ENCODE peak calls at places on chromosomes 12 and 14, in ten cellular contexts. One of them, this sample, is unnamed. For H3K4me1, the result is how much of the 10 kb centered on the place peaks cover.

GRCh38 chr14:59265808-59266207 is 77.3 kb downstream of the DAAM1 start:
- DNase-seq in IMR-90: no peak
- DNase-seq in upper lobe of right lung: no peak
- DNase-seq in HCT116: no peak
- DNase-seq in GM23338: no peak
- DNase-seq in fibroblast of lung: no peak
- DNase-seq in lung: no peak
- DNase-seq in Karpas-422: no peak
- DNase-seq in A549: no peak
- DNase-seq in endothelial cell of umbilical vein: no peak
- DNase-seq in this sample: no peak

GRCh38 chr12:9237286-9237685 is 29.1 kb upstream of the PZP start:
- DNase-seq in IMR-90: no peak
- DNase-seq in upper lobe of right lung: no peak
- DNase-seq in HCT116: no peak
- DNase-seq in GM23338: no peak
- DNase-seq in fibroblast of lung: no peak
- DNase-seq in lung: no peak
- DNase-seq in Karpas-422: no peak
- DNase-seq in A549: no peak
- DNase-seq in endothelial cell of umbilical vein: no peak
- DNase-seq in this sample: no peak

GRCh38 chr12:79615596-79616560 is 74.9 kb downstream of the PAWR start:
- DNase-seq in IMR-90: no peak
- DNase-seq in upper lobe of right lung: no peak
- DNase-seq in HCT116: no peak
- DNase-seq in GM23338: no peak
- DNase-seq in fibroblast of lung: no peak
- DNase-seq in lung: no peak
- DNase-seq in Karpas-422: peak
- DNase-seq in A549: no peak
- DNase-seq in endothelial cell of umbilical vein: no peak
- DNase-seq in this sample: no peak

GRCh38 chr12:75981247-75981646 is 50.3 kb downstream of the PHLDA1 start:
- DNase-seq in IMR-90: no peak
- DNase-seq in upper lobe of right lung: no peak
- DNase-seq in HCT116: no peak
- DNase-seq in GM23338: no peak
- DNase-seq in fibroblast of lung: no peak
- DNase-seq in lung: no peak
- DNase-seq in Karpas-422: no peak
- DNase-seq in A549: no peak
- DNase-seq in endothelial cell of umbilical vein: peak
- DNase-seq in this sample: no peak

GRCh38 chr12:18320036-18320617 is 58.8 kb downstream of the PIK3C2G start:
- DNase-seq in IMR-90: peak
- DNase-seq in upper lobe of right lung: no peak
- DNase-seq in HCT116: peak
- DNase-seq in GM23338: peak
- DNase-seq in fibroblast of lung: peak
- DNase-seq in lung: no peak
- DNase-seq in Karpas-422: peak
- DNase-seq in A549: peak
- DNase-seq in endothelial cell of umbilical vein: peak
- DNase-seq in this sample: no peak

GRCh38 chr12:58566599-58566998 is 353.7 kb downstream of the LRIG3 start:
- DNase-seq in IMR-90: peak
- DNase-seq in upper lobe of right lung: no peak
- DNase-seq in HCT116: no peak
- DNase-seq in GM23338: no peak
- DNase-seq in fibroblast of lung: peak
- DNase-seq in lung: no peak
- DNase-seq in Karpas-422: no peak
- DNase-seq in A549: no peak
- DNase-seq in endothelial cell of umbilical vein: no peak
- DNase-seq in this sample: no peak

GRCh38 chr12:56716933-56717880 is 7.9 kb downstream of the NACA start:
- DNase-seq in IMR-90: no peak
- DNase-seq in upper lobe of right lung: peak
- DNase-seq in HCT116: no peak
- DNase-seq in GM23338: no peak
- DNase-seq in fibroblast of lung: no peak
- DNase-seq in lung: no peak
- DNase-seq in Karpas-422: no peak
- DNase-seq in A549: no peak
- DNase-seq in endothelial cell of umbilical vein: no peak
- DNase-seq in this sample: no peak

GRCh38 chr14:64723691-64724577 is 19.7 kb downstream of the PLEKHG3 start:
- DNase-seq in IMR-90: no peak
- DNase-seq in upper lobe of right lung: peak
- DNase-seq in HCT116: no peak
- DNase-seq in GM23338: no peak
- DNase-seq in fibroblast of lung: peak
- DNase-seq in lung: no peak
- DNase-seq in Karpas-422: no peak
- DNase-seq in A549: no peak
- DNase-seq in endothelial cell of umbilical vein: no peak
- DNase-seq in this sample: no peak

GRCh38 chr14:50116986-50117385 is 614 bp upstream of the VCPKMT start:
- DNase-seq in IMR-90: no peak
- DNase-seq in upper lobe of right lung: no peak
- DNase-seq in HCT116: no peak
- DNase-seq in GM23338: no peak
- DNase-seq in fibroblast of lung: peak
- DNase-seq in lung: no peak
- DNase-seq in Karpas-422: no peak
- DNase-seq in A549: no peak
- DNase-seq in endothelial cell of umbilical vein: no peak
- DNase-seq in this sample: no peak

GRCh38 chr14:101365329-101366158 is 195.8 kb upstream of the DIO3 start:
- DNase-seq in IMR-90: no peak
- DNase-seq in upper lobe of right lung: no peak
- DNase-seq in HCT116: no peak
- DNase-seq in GM23338: no peak
- DNase-seq in fibroblast of lung: no peak
- DNase-seq in lung: no peak
- DNase-seq in Karpas-422: no peak
- DNase-seq in A549: no peak
- DNase-seq in endothelial cell of umbilical vein: no peak
- DNase-seq in this sample: no peak

GRCh38 chr14:104967414-104968152 is 10.6 kb downstream of the AHNAK2 start:
- DNase-seq in IMR-90: no peak
- DNase-seq in upper lobe of right lung: peak
- DNase-seq in HCT116: no peak
- DNase-seq in GM23338: peak
- DNase-seq in fibroblast of lung: peak
- DNase-seq in lung: no peak
- DNase-seq in Karpas-422: peak
- DNase-seq in A549: peak
- DNase-seq in endothelial cell of umbilical vein: peak
- DNase-seq in this sample: peak
- H3K4me1 ChIP-seq in IMR-90: under half
- H3K4me1 ChIP-seq in upper lobe of right lung: under half
- H3K4me1 ChIP-seq in HCT116: half or more
- H3K4me1 ChIP-seq in GM23338: under half
- H3K4me1 ChIP-seq in fibroblast of lung: under half
- H3K4me1 ChIP-seq in lung: under half
- H3K4me1 ChIP-seq in Karpas-422: under half
- H3K4me1 ChIP-seq in A549: half or more
- H3K4me1 ChIP-seq in endothelial cell of umbilical vein: half or more
- H3K4me1 ChIP-seq in this sample: under half

GRCh38 chr12:6547566-6547965 is 8.3 kb downstream of the IFFO1 start:
- DNase-seq in IMR-90: no peak
- DNase-seq in upper lobe of right lung: no peak
- DNase-seq in HCT116: no peak
- DNase-seq in GM23338: no peak
- DNase-seq in fibroblast of lung: no peak
- DNase-seq in lung: no peak
- DNase-seq in Karpas-422: no peak
- DNase-seq in A549: no peak
- DNase-seq in endothelial cell of umbilical vein: no peak
- DNase-seq in this sample: no peak

GRCh38 chr12:6549379-6550151 is 6.3 kb downstream of the IFFO1 start:
- DNase-seq in IMR-90: no peak
- DNase-seq in upper lobe of right lung: no peak
- DNase-seq in HCT116: no peak
- DNase-seq in GM23338: no peak
- DNase-seq in fibroblast of lung: no peak
- DNase-seq in lung: no peak
- DNase-seq in Karpas-422: no peak
- DNase-seq in A549: no peak
- DNase-seq in endothelial cell of umbilical vein: no peak
- DNase-seq in this sample: no peak

GRCh38 chr12:6550294-6551062 is 5.4 kb downstream of the IFFO1 start:
- DNase-seq in IMR-90: no peak
- DNase-seq in upper lobe of right lung: no peak
- DNase-seq in HCT116: no peak
- DNase-seq in GM23338: no peak
- DNase-seq in fibroblast of lung: no peak
- DNase-seq in lung: no peak
- DNase-seq in Karpas-422: no peak
- DNase-seq in A549: no peak
- DNase-seq in endothelial cell of umbilical vein: no peak
- DNase-seq in this sample: no peak

GRCh38 chr12:6547987-6548386 is 7.9 kb downstream of the IFFO1 start:
- DNase-seq in IMR-90: peak
- DNase-seq in upper lobe of right lung: no peak
- DNase-seq in HCT116: no peak
- DNase-seq in GM23338: no peak
- DNase-seq in fibroblast of lung: peak
- DNase-seq in lung: no peak
- DNase-seq in Karpas-422: no peak
- DNase-seq in A549: peak
- DNase-seq in endothelial cell of umbilical vein: peak
- DNase-seq in this sample: no peak

GRCh38 chr12:6548556-6549378 is 7.1 kb downstream of the IFFO1 start:
- DNase-seq in IMR-90: peak
- DNase-seq in upper lobe of right lung: no peak
- DNase-seq in HCT116: no peak
- DNase-seq in GM23338: no peak
- DNase-seq in fibroblast of lung: peak
- DNase-seq in lung: no peak
- DNase-seq in Karpas-422: no peak
- DNase-seq in A549: peak
- DNase-seq in endothelial cell of umbilical vein: peak
- DNase-seq in this sample: no peak
- H3K4me1 ChIP-seq in IMR-90: half or more
- H3K4me1 ChIP-seq in upper lobe of right lung: under half
- H3K4me1 ChIP-seq in HCT116: under half
- H3K4me1 ChIP-seq in GM23338: under half
- H3K4me1 ChIP-seq in fibroblast of lung: under half
- H3K4me1 ChIP-seq in lung: under half
- H3K4me1 ChIP-seq in Karpas-422: under half
- H3K4me1 ChIP-seq in A549: under half
- H3K4me1 ChIP-seq in endothelial cell of umbilical vein: half or more
- H3K4me1 ChIP-seq in this sample: under half

DNA sequence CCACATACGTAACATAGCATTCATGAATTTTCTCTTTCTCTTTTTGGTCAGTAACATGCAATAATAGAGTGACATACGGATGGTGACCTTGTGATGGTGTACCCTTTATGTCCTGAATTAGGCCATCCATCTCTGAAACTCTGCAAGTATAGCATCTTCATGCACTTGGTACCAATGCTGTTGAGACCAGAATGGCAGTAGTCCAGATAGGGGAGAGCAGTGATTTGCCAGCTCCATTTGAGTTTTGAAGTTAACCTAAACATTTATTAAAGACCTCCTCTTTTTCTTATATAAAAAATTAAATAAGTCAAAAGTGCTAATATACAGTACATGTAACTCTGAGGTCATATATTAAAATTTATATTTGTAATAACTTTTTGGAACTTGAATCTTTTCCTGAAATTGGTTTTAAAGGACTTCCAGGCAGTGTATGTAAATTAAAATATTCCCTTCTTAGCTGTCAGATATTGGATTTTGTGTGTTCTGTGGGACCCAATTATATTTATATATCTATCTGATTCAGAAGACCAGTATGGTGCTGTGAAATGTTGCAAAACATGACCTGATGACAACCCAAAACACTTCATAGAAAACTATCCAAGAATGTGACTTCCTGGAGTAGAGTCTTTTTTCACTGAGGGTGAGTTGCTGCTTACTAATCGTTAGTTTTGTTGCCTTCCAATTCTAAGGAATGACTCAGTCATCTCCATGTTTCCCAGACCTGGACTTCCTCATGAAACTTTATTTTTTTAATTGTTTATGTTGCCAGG is 3.5 kb downstream of the ELK3 start:
- DNase-seq in IMR-90: peak
- DNase-seq in upper lobe of right lung: no peak
- DNase-seq in HCT116: peak
- DNase-seq in GM23338: no peak
- DNase-seq in fibroblast of lung: peak
- DNase-seq in lung: no peak
- DNase-seq in Karpas-422: no peak
- DNase-seq in A549: peak
- DNase-seq in endothelial cell of umbilical vein: peak
- DNase-seq in this sample: no peak
- H3K4me1 ChIP-seq in IMR-90: under half
- H3K4me1 ChIP-seq in upper lobe of right lung: under half
- H3K4me1 ChIP-seq in HCT116: under half
- H3K4me1 ChIP-seq in GM23338: under half
- H3K4me1 ChIP-seq in fibroblast of lung: under half
- H3K4me1 ChIP-seq in lung: under half
- H3K4me1 ChIP-seq in Karpas-422: under half
- H3K4me1 ChIP-seq in A549: under half
- H3K4me1 ChIP-seq in endothelial cell of umbilical vein: half or more
- H3K4me1 ChIP-seq in this sample: under half

GRCh38 chr12:53337998-53338397 is 1.8 kb upstream of the SP7 start:
- DNase-seq in IMR-90: no peak
- DNase-seq in upper lobe of right lung: no peak
- DNase-seq in HCT116: no peak
- DNase-seq in GM23338: no peak
- DNase-seq in fibroblast of lung: no peak
- DNase-seq in lung: no peak
- DNase-seq in Karpas-422: no peak
- DNase-seq in A549: no peak
- DNase-seq in endothelial cell of umbilical vein: no peak
- DNase-seq in this sample: no peak

GRCh38 chr12:53334822-53335221 is 1.3 kb downstream of the SP7 start:
- DNase-seq in IMR-90: no peak
- DNase-seq in upper lobe of right lung: no peak
- DNase-seq in HCT116: no peak
- DNase-seq in GM23338: no peak
- DNase-seq in fibroblast of lung: no peak
- DNase-seq in lung: no peak
- DNase-seq in Karpas-422: no peak
- DNase-seq in A549: no peak
- DNase-seq in endothelial cell of umbilical vein: no peak
- DNase-seq in this sample: no peak

GRCh38 chr12:53340398-53340797 is 4.2 kb upstream of the SP7 start:
- DNase-seq in IMR-90: no peak
- DNase-seq in upper lobe of right lung: no peak
- DNase-seq in HCT116: no peak
- DNase-seq in GM23338: no peak
- DNase-seq in fibroblast of lung: peak
- DNase-seq in lung: no peak
- DNase-seq in Karpas-422: no peak
- DNase-seq in A549: no peak
- DNase-seq in endothelial cell of umbilical vein: no peak
- DNase-seq in this sample: no peak

GRCh38 chr12:53336137-53336785 is at the start of gene SP7:
- DNase-seq in IMR-90: no peak
- DNase-seq in upper lobe of right lung: no peak
- DNase-seq in HCT116: no peak
- DNase-seq in GM23338: peak
- DNase-seq in fibroblast of lung: no peak
- DNase-seq in lung: no peak
- DNase-seq in Karpas-422: no peak
- DNase-seq in A549: no peak
- DNase-seq in endothelial cell of umbilical vein: no peak
- DNase-seq in this sample: no peak

GRCh38 chr12:53338916-53339315 is 2.8 kb upstream of the SP7 start:
- DNase-seq in IMR-90: no peak
- DNase-seq in upper lobe of right lung: no peak
- DNase-seq in HCT116: no peak
- DNase-seq in GM23338: no peak
- DNase-seq in fibroblast of lung: no peak
- DNase-seq in lung: no peak
- DNase-seq in Karpas-422: no peak
- DNase-seq in A549: no peak
- DNase-seq in endothelial cell of umbilical vein: no peak
- DNase-seq in this sample: no peak
- H3K4me1 ChIP-seq in IMR-90: under half
- H3K4me1 ChIP-seq in upper lobe of right lung: under half
- H3K4me1 ChIP-seq in HCT116: under half
- H3K4me1 ChIP-seq in GM23338: under half
- H3K4me1 ChIP-seq in fibroblast of lung: under half
- H3K4me1 ChIP-seq in lung: under half
- H3K4me1 ChIP-seq in Karpas-422: under half
- H3K4me1 ChIP-seq in A549: under half
- H3K4me1 ChIP-seq in endothelial cell of umbilical vein: under half
- H3K4me1 ChIP-seq in this sample: under half

This sample was measured in prostate gland.